ENCODE peak calls at places on chromosomes 2 and 18, in eight cellular contexts. G is ascending aorta, Y is A673, L is right lobe of liver, M is heart right ventricle, H is tibial artery, W is sigmoid colon, J is breast epithelium. R is an unnamed sample.

GRCh38 chr18:22912835-22913234 is 20.3 kb upstream of the RBBP8 start:
- DNase-seq in G (no peak), Y (no peak), L (no peak), M (no peak), H (no peak), W (no peak), J (no peak), R (no peak)

GRCh38 chr18:32730068-32730467 is 42.8 kb downstream of the KLHL14 start:
- DNase-seq in G (no peak), Y (no peak), L (no peak), M (no peak), H (no peak), W (no peak), J (no peak), R (no peak)

GRCh38 chr2:5563411-5563810 is 128.8 kb upstream of the SOX11 start:
- DNase-seq in G (no peak), Y (no peak), L (no peak), M (no peak), H (no peak), W (no peak), J (no peak), R (no peak)

GRCh38 chr2:25674003-25674362 is 606 bp upstream of the DTNB start:
- DNase-seq in G (no peak), Y (no peak), L (no peak), M (no peak), H (peak), W (no peak), J (no peak), R (no peak)

GRCh38 chr2:4972472-4972871 is 719.7 kb upstream of the SOX11 start:
- DNase-seq in G (no peak), Y (no peak), L (no peak), M (no peak), H (no peak), W (no peak), J (no peak), R (no peak)

GRCh38 chr2:221254281-221254680 is 317.8 kb downstream of the EPHA4 start:
- DNase-seq in G (no peak), Y (no peak), L (no peak), M (no peak), H (no peak), W (no peak), J (no peak), R (no peak)

GRCh38 chr2:68912732-68913131 is 40.0 kb downstream of the GKN2 start:
- DNase-seq in G (no peak), Y (no peak), L (no peak), M (no peak), H (no peak), W (no peak), J (no peak), R (no peak)

GRCh38 chr2:238135601-238136150 is 2.8 kb upstream of the KLHL30 start:
- DNase-seq in G (no peak), Y (no peak), L (no peak), M (no peak), H (no peak), W (no peak), J (no peak), R (no peak)

GRCh38 chr18:50080932-50081560 is 113.9 kb downstream of the MYO5B start:
- DNase-seq in G (no peak), Y (no peak), L (no peak), M (no peak), H (no peak), W (no peak), J (no peak), R (no peak)

GRCh38 chr2:165777522-165778186 is 16.4 kb downstream of the GALNT3 start:
- DNase-seq in G (no peak), Y (no peak), L (no peak), M (no peak), H (no peak), W (no peak), J (no peak), R (no peak)
- H3K27ac ChIP-seq in G (no peak), Y (no peak), L (no peak), M (no peak), H (no peak), W (no peak), J (no peak), R (no peak)

DNA sequence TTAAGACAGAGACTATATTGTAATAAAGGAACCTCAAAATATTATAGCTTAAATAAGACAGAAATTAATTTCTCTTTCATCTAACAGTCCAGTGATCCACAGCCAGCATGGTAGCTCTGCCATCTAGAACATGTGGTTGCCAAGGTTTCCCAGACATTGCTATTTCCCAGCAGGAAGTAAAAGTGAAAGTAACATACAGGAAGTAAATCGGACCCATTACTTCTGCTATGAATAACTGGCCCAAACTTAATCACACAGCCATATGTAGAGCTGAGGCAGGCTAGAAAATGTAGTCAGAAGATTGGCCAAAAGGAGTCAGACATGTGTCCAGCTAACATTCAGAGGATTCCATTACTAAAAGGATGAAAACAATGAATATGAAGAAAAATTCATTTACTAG is 71.0 kb downstream of the NOL4 start:
- DNase-seq in G (no peak), Y (peak), L (no peak), M (no peak), H (no peak), W (no peak), J (no peak), R (no peak)
- H3K4me3 ChIP-seq in G (peak), Y (peak), L (peak), M (peak), H (no peak), W (no peak), J (no peak), R (no peak)

DNA sequence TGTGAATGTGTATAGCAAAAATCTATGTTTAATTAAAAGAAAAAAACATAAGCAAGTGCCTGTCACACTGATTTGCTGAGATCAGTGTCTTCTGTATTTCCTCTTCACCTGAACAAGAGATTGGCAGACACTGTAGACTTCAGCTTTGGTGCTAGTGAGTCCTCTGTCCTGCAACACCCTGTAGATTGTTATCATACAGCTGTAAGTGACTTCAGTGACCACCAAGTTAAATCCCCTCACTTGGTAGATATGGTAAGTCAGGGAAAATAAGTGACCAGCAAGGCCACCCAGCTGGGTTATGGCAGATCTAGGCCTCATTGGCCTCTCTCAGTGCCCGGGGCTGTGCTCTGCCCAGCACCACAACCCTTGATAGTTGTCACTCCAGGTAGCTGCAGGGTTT is 119.7 kb upstream of the EML6 start:
- DNase-seq in G (no peak), Y (no peak), L (no peak), M (no peak), H (no peak), W (no peak), J (no peak), R (no peak)
- H3K27ac ChIP-seq in G (peak), Y (no peak), L (peak), M (peak), H (peak), W (peak), J (peak), R (no peak)

GRCh38 chr2:158990397-158991209 is 22.2 kb downstream of the TANC1 start:
- DNase-seq in G (no peak), Y (no peak), L (no peak), M (no peak), H (no peak), W (no peak), J (no peak), R (peak)

GRCh38 chr2:158979775-158980174 is 11.3 kb downstream of the TANC1 start:
- DNase-seq in G (no peak), Y (no peak), L (no peak), M (no peak), H (no peak), W (no peak), J (no peak), R (no peak)

GRCh38 chr2:158988501-158988900 is 20.1 kb downstream of the TANC1 start:
- DNase-seq in G (no peak), Y (no peak), L (no peak), M (no peak), H (no peak), W (no peak), J (no peak), R (no peak)

GRCh38 chr2:158989165-158989564 is 20.7 kb downstream of the TANC1 start:
- DNase-seq in G (no peak), Y (no peak), L (no peak), M (no peak), H (no peak), W (no peak), J (no peak), R (no peak)

DNA sequence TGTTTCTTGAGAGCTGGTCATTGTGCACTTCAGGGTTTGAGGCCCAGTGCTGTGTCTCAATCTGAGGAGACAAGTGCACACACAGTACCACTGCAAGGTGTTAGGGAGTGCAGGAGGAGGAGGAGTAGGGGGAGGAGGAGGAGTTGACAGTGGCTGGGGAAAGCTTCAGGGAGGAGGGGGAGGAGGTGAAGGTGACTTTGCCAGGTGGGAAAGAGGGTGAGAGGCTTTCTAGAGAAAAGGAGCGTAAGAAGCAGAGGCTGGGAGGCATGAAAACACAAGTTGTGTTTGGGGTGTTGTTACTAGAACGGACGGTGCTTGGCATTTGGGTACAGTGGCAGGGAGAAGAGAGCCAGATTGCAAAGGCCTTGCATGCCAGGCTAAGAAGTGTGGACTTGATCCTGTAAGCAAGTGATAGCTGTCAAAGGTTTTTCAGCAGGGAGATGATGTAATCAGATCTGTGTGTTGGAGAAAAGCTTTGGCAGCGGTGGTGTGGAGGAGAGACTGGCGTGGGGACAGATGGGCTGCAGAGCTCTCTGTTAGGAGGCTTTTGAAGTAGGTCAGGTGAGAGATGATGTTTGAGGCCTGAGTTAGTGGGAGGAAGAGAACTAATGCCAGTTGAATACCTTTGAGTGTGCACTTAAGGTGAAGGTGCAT is 16.2 kb downstream of the TANC1 start:
- DNase-seq in G (no peak), Y (no peak), L (no peak), M (peak), H (no peak), W (no peak), J (no peak), R (no peak)
- H3K4me3 ChIP-seq in G (no peak), Y (no peak), L (no peak), M (no peak), H (no peak), W (no peak), J (no peak), R (no peak)

DNA sequence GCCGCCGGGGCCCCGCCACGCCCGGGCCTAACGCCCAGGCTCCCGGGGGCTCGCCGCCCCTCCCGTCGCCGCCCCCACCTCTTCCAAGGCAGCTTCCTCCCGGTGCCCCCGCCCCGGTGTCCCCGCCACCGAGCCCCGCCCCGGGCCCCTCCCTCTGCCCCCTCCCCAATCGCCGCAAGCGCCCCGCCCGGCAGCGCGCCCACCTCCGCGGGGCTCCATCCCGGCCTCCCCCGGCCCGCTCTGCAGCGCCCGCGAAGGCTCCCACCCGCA is 209 bp downstream of the STK25 start:
- DNase-seq in G (no peak), Y (no peak), L (no peak), M (peak), H (peak), W (no peak), J (no peak), R (no peak)
- H3K27ac ChIP-seq in G (peak), Y (peak), L (peak), M (peak), H (peak), W (peak), J (peak), R (peak)

GRCh38 chr18:62328775-62329525 is 3.8 kb downstream of the TNFRSF11A start:
- DNase-seq in G (no peak), Y (no peak), L (no peak), M (no peak), H (no peak), W (no peak), J (no peak), R (no peak)

GRCh38 chr18:62325806-62326645 is 916 bp downstream of the TNFRSF11A start:
- DNase-seq in G (no peak), Y (peak), L (no peak), M (no peak), H (no peak), W (no peak), J (no peak), R (no peak)

GRCh38 chr18:62327977-62328376 is 2.9 kb downstream of the TNFRSF11A start:
- DNase-seq in G (no peak), Y (no peak), L (no peak), M (no peak), H (no peak), W (no peak), J (no peak), R (no peak)

GRCh38 chr18:62324917-62325805 is at the start of gene TNFRSF11A:
- DNase-seq in G (no peak), Y (peak), L (peak), M (no peak), H (no peak), W (no peak), J (no peak), R (no peak)

DNA sequence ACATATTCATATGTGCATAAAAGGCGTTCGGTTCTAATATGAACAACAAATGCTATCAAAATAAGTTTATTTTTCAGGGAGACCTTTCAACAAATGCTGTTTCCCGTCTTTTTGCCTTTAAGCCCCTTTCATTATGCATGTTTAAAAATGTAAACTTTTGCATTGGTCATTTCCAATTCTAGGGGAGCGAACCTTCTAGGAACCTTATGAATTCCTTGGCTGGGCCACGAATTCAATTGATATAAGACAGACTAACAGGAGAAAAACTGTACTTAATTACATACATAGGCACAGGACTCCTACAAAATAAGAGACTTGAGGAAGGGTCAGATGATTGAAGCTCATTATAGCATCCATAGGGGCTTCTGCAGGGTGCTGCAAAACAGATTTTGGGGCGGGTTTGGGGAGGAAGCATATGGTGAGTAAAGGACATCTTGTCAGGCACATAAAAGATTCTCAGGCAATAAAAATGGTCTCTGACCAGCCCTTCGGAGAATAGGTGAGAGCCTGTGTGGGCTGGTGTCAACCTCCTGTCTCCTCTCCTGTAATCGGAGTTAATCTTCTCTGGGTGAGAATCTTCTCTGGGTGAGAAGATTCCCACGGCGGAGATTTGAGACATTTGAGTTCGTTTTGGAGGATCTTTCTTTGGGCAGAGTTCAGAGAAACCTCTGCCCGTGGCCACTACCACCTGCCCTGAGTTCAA is 1.7 kb downstream of the TNFRSF11A start:
- DNase-seq in G (no peak), Y (no peak), L (no peak), M (no peak), H (no peak), W (no peak), J (no peak), R (no peak)
- H3K4me3 ChIP-seq in G (peak), Y (no peak), L (no peak), M (peak), H (no peak), W (no peak), J (peak), R (no peak)

GRCh38 chr2:36586672-36587071 is 11.3 kb downstream of the FEZ2 start:
- DNase-seq in G (no peak), Y (no peak), L (no peak), M (no peak), H (no peak), W (no peak), J (no peak), R (no peak)

GRCh38 chr2:36587556-36587955 is 10.4 kb downstream of the FEZ2 start:
- DNase-seq in G (no peak), Y (no peak), L (no peak), M (no peak), H (no peak), W (no peak), J (no peak), R (no peak)

GRCh38 chr2:36582556-36583350 is 15.2 kb downstream of the FEZ2 start:
- DNase-seq in G (no peak), Y (no peak), L (no peak), M (no peak), H (no peak), W (no peak), J (no peak), R (no peak)

GRCh38 chr2:36587091-36587490 is 10.9 kb downstream of the FEZ2 start:
- DNase-seq in G (no peak), Y (no peak), L (no peak), M (no peak), H (no peak), W (no peak), J (no peak), R (no peak)

DNA sequence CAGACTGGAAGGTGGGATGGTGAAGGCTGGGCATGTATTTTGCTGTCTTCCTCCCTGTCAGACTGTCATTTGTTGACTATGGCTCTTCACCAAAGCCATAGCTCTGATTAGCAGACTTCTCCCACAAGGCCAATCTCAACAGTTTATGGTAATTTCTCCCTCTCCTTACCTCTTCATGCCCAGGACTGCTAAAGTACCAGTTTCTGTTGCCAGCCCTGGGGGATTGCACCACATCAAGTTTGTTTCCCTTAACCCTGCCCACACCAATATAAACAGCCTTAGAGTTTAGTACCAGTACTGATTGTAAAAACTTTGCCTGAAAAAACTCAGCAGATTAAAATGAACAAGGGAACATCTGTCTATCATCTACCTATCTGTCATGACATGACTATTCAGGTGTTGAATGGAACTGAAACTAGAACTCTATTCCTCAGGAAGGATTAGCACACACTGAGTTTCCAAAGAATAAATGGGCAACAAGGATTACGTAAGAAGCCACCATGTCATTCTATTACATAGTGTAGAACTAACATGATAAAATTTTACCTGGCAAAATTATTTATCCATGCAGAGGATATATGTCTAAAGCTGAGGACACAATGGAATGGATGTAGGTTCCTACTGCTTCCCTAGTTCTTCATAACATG is 13.7 kb downstream of the FEZ2 start:
- DNase-seq in G (no peak), Y (no peak), L (no peak), M (no peak), H (no peak), W (no peak), J (no peak), R (no peak)
- H3K27ac ChIP-seq in G (no peak), Y (no peak), L (no peak), M (no peak), H (no peak), W (no peak), J (no peak), R (no peak)

GRCh38 chr2:58515827-58516574 is 274.9 kb upstream of the FANCL start:
- DNase-seq in G (no peak), Y (peak), L (no peak), M (no peak), H (no peak), W (no peak), J (no peak), R (no peak)
- H3K4me3 ChIP-seq in G (no peak), Y (no peak), L (no peak), M (no peak), H (no peak), W (no peak), J (no peak), R (no peak)

R was measured in RWPE2.